ENCODE peak calls at places on chromosome 7, in five cellular contexts. D is CD8-positive, alpha-beta T cell; R is osteoblast; V is Peyer's patch; A is HCT116. M is an unnamed sample. For H3K36me3, the result is how much of the 10 kb centered on the place peaks cover.

GRCh38 chr7:121288894-121289293 is 39.9 kb upstream of the WNT16 start:
- DNase-seq in D (no peak), R (peak), V (no peak), A (peak), M (no peak)

GRCh38 chr7:96952974-96953391 is 52.4 kb upstream of the DLX6 start:
- DNase-seq in D (no peak), R (no peak), V (no peak), A (no peak), M (no peak)

GRCh38 chr7:127927339-127927679 is 103.9 kb downstream of the LRRC4 start:
- DNase-seq in D (no peak), R (no peak), V (no peak), A (no peak), M (no peak)

GRCh38 chr7:122651451-122651850 is 47.5 kb downstream of the RNF133 start:
- DNase-seq in D (no peak), R (no peak), V (no peak), A (no peak), M (no peak)

GRCh38 chr7:100057006-100057405 is 7.4 kb downstream of the ZSCAN21 start:
- DNase-seq in D (no peak), R (no peak), V (no peak), A (no peak), M (no peak)

GRCh38 chr7:132463922-132464321 is 112.3 kb downstream of the PLXNA4 start:
- DNase-seq in D (no peak), R (no peak), V (no peak), A (no peak), M (no peak)

GRCh38 chr7:137895301-137896201 is 48.8 kb upstream of the DGKI start:
- DNase-seq in D (no peak), R (no peak), V (no peak), A (no peak), M (peak)

GRCh38 chr7:132179681-132180080 is 396.6 kb downstream of the PLXNA4 start:
- DNase-seq in D (no peak), R (no peak), V (no peak), A (no peak), M (no peak)

GRCh38 chr7:141290951-141291350 is 217.1 kb downstream of the TMEM178B start:
- DNase-seq in D (no peak), R (peak), V (no peak), A (no peak), M (no peak)

GRCh38 chr7:66016131-66016461 is 34.1 kb upstream of the GUSB start:
- DNase-seq in D (no peak), R (peak), V (no peak), A (no peak), M (no peak)

GRCh38 chr7:73520673-73521635 is 1.1 kb downstream of the BAZ1B start:
- DNase-seq in D (no peak), R (peak), V (no peak), A (no peak), M (peak)

GRCh38 chr7:138785587-138786437 is 12.0 kb upstream of the TMEM213 start:
- DNase-seq in D (no peak), R (no peak), V (no peak), A (peak), M (no peak)

GRCh38 chr7:119270045-119270464 is 1002.9 kb upstream of the KCND2 start:
- DNase-seq in D (no peak), R (peak), V (no peak), A (peak), M (peak)

DNA sequence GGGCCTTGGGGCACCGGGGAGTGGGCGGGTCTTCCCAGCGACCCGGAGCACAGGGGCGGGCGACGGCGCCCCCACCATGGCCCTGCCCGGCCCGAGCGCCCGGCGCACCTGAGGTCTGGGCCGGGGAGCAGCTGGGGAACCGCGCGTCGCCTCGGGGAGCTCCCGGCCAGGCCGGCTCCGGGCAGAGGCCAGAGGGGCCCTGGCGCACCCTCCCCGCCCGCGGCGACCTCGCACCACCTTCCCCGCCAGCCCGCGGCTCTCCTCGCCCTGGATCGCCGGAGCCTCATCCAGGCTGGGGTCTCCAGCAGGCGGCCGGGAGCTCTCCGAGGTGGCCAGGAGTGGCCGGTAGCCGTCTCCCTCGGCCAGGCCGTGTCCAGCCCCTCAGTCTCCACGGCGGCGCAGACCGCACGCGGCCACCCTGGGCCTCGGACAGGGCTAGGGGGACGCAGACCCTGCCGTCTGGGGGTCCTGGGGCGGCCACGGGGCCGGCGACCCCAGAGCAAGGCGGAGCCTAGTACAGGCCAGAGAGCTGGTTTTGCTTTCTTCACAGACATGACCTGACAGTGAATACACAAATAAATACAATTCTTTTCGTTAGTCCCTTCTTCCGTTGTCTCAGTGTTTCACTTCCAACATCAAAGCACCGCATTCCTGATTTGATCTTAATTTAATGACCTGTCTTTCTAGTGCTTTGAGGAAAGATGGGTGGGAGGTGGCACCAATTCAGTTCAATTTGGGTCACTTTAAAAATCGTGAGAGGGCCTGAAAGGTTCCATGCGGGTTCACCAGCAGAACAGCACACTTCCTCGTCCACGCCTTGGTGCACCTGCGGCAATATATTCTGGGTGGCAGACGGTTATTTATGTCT is 357.0 kb downstream of the DNAJB6 start:
- DNase-seq in D (no peak), R (peak), V (peak), A (no peak), M (no peak)
- H3K4me3 ChIP-seq in D (no peak), R (no peak), V (no peak), A (no peak), M (no peak)

GRCh38 chr7:5629941-5630340 is 151.5 kb downstream of the RNF216 start:
- DNase-seq in D (peak), R (peak), V (no peak), A (peak), M (no peak)
- TF ChIP-seq CTCF in D (no peak), R (no peak), V (no peak), A (no peak), M (no peak)

GRCh38 chr7:151556592-151556991 is 36.9 kb upstream of the RHEB start:
- DNase-seq in D (no peak), R (no peak), V (no peak), A (no peak), M (no peak)

GRCh38 chr7:151558575-151558974 is 38.9 kb upstream of the RHEB start:
- DNase-seq in D (no peak), R (peak), V (no peak), A (no peak), M (no peak)

GRCh38 chr7:151565541-151565940 is 45.8 kb upstream of the RHEB start:
- DNase-seq in D (no peak), R (no peak), V (no peak), A (no peak), M (no peak)

GRCh38 chr7:151559557-151560183 is 40.0 kb upstream of the RHEB start:
- DNase-seq in D (no peak), R (no peak), V (no peak), A (no peak), M (no peak)

DNA sequence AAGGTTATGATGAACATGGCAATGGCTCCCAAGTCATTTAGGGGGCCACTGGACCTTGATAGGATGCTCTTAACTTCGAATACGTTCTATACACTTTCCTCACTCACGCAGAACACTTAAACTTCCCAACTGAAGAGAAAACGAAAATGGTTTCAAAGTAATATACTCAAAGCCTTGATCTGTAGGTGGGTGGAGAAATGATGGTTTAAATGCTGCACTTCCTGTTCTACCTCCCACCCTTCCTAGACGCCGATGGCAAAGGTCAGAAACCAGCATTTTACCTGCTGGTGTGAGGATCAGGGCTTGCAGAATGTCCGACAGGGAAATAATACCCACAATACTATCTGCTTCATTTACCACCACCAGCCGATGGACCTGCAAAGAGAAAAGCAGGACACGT is 40.5 kb upstream of the RHEB start:
- DNase-seq in D (no peak), R (no peak), V (no peak), A (no peak), M (no peak)
- H3K36me3 ChIP-seq in D (under half), R (half or more), V (under half), A (under half), M (under half)

GRCh38 chr7:29282819-29283414 is 88.3 kb downstream of the CHN2 start:
- DNase-seq in D (no peak), R (no peak), V (peak), A (no peak), M (no peak)

GRCh38 chr7:29285861-29286260 is 91.3 kb downstream of the CHN2 start:
- DNase-seq in D (no peak), R (no peak), V (no peak), A (no peak), M (no peak)

GRCh38 chr7:29287366-29287765 is 92.8 kb downstream of the CHN2 start:
- DNase-seq in D (no peak), R (no peak), V (no peak), A (peak), M (no peak)

GRCh38 chr7:29285451-29285807 is 90.9 kb downstream of the CHN2 start:
- DNase-seq in D (no peak), R (no peak), V (no peak), A (peak), M (peak)

DNA sequence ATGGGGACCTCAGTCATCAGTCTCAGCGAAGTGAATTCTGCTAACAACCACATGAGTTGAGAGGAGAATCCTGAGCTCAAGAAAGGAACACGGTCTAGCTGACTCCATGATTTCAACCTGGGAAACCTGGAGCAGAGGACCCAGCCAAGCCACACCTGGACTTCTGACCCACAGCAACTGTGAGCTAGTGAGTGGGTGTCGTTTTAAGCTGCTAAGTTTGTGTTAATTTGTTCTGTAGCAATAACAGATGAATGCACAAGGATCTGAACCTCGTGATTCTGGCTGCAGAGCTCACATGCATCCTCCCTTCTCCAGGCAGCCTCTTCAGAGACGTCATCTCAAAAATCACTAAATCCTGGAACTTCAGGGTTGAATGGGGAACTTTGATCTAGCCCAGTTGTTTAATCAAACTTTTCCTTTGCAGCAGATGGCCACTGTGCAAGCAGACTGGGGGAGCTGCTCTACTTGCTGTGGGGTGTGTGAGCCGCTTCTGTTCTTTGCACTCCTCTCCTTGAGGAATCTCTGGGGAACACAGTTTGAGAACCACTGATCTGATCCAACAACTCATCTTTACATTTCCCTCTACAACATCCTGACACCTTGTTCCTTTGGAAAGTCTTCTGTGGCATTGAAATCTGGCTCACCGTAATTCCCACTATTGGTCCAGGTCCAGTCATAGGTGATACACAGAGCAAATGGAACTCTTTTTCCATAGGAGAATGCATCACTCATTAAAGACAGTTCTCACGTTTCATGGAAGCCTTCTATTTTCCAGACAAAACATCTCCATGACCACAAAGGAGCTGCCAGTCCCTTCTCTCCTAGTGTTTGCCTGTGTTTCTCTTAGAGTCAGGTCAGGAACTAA is 90.2 kb downstream of the CHN2 start:
- DNase-seq in D (no peak), R (no peak), V (no peak), A (no peak), M (no peak)
- H3K4me3 ChIP-seq in D (no peak), R (no peak), V (no peak), A (no peak), M (no peak)

DNA sequence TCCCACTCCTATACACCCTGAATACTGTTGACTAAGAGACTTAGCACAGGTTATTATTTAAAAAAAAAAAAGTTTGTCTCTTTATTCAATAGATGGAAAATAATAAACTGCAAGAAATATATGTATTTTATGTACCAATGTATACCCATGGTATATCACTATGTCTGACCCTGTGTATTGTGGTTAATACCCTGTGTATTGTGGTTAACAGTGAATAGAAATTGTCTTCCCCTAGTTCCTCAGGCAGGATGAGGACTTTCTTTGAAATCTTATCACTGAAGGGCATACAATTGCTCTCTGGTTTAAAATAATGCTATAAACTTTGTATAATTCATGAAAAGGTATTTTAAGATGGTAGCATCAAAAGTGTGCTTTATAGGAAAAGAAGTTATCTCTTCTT is 80.0 kb upstream of the TMEM106B start:
- DNase-seq in D (no peak), R (no peak), V (no peak), A (no peak), M (no peak)
- TF ChIP-seq CTCF in D (no peak), R (no peak), V (no peak), A (no peak), M (no peak)

GRCh38 chr7:6175642-6176041 is 96.8 kb downstream of the CYTH3 start:
- DNase-seq in D (no peak), R (peak), V (no peak), A (no peak), M (no peak)
- H3K36me3 ChIP-seq in D (under half), R (under half), V (under half), A (under half), M (under half)

DNA sequence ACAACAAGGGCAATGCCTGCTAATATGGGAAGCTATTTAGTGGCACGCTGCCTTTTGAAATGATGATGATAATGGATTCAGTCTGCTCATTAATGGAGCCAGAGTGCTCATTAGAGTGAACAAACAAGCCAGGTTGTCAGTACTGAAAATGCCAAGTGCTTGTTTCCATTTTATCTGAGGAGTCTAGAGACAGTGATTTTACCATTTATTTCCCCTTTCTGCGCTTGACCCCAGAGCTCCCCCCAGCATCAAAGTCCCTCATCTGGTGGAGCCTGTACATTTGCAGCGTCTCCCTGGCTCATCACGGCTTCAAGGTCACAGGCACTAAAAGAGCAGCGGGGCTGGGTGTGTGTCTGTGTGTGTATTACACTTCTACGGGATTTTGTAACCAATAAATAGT is 553.9 kb downstream of the TFEC start:
- DNase-seq in D (no peak), R (no peak), V (no peak), A (no peak), M (no peak)
- H3K4me3 ChIP-seq in D (no peak), R (peak), V (peak), A (no peak), M (no peak)

GRCh38 chr7:149849174-149849573 is 11.0 kb downstream of the ZNF862 start:
- DNase-seq in D (no peak), R (peak), V (no peak), A (no peak), M (no peak)

GRCh38 chr7:149850007-149850594 is 11.9 kb downstream of the ZNF862 start:
- DNase-seq in D (no peak), R (peak), V (no peak), A (no peak), M (no peak)

GRCh38 chr7:149851449-149851848 is 13.3 kb downstream of the ZNF862 start:
- DNase-seq in D (no peak), R (no peak), V (no peak), A (no peak), M (no peak)

GRCh38 chr7:149853157-149853556 is 15.0 kb downstream of the ZNF862 start:
- DNase-seq in D (no peak), R (peak), V (no peak), A (no peak), M (no peak)

GRCh38 chr7:149850716-149851115 is 12.5 kb downstream of the ZNF862 start:
- DNase-seq in D (no peak), R (no peak), V (no peak), A (no peak), M (no peak)
- TF ChIP-seq CTCF in D (no peak), R (no peak), V (no peak), A (no peak), M (no peak)

GRCh38 chr7:28953628-28954027 is 4.5 kb downstream of the TRIL start:
- DNase-seq in D (no peak), R (peak), V (no peak), A (no peak), M (no peak)
- H3K36me3 ChIP-seq in D (under half), R (under half), V (under half), A (under half), M (under half)

GRCh38 chr7:152436279-152437147 is 710 bp upstream of the KMT2C start:
- DNase-seq in D (peak), R (peak), V (peak), A (peak), M (peak)

GRCh38 chr7:152430857-152431256 is 4.9 kb downstream of the KMT2C start:
- DNase-seq in D (no peak), R (no peak), V (no peak), A (no peak), M (no peak)

DNA sequence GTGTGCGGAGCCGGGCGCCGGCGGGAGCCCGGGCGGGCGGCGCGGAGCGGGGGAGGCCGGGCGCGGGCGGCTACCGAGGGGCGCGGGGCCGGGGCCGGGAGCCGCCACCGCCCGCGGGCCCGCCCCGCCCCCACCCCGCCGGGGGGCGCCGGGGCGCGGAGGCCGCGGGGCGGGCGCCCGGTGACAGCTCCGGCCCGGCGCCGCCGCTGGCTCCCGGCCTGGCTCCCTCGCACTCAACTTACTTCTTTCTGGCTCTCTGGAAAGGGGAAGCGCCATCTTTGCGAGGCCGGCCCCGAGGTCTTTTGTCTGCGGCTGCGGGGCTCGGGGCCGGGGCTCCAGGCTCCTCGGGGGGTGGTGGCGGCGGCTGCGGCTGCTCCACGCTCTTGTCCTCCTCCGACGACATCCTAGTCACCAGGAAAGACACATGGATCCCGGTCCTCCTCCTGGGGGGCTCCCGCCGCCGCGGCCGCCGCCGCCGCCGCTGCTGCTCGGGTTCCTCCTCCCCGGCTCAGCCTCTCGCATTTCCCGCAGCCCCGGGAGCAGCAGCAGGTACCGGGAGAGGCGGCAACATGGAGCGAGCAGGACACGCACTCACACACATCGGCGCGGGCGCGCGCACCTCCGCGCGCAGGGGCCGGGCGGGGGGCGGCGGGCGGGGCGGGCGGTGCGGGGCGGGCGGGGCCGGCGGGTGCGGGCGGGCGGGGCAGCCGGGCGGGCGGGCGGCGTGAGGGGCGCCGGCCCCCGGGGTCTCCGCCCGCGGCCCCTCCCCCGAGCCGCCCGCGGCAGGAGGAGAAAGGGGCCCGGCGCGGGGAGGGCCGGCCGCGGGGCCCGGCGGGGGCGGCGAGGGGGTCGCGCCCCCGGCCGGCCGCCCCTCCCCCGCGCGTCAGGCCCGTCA is at the start of gene KMT2C:
- DNase-seq in D (peak), R (peak), V (peak), A (no peak), M (peak)
- H3K4me3 ChIP-seq in D (peak), R (peak), V (peak), A (peak), M (peak)

M was measured in GM06990.